ENCODE peak calls at places on chromosomes 13 and 19, in six cellular contexts. W, Q, R, O, E and K are unnamed samples. For H3K36me3 and H3K4me1, the result is how much of the 10 kb centered on the place peaks cover.

GRCh38 chr19:48419158-48419920 is 25.9 kb downstream of the GRIN2D start:
- DNase-seq in Q (peak), R (peak), O (peak), W (peak), E (peak), K (peak)

GRCh38 chr13:41398494-41399190 is 58.7 kb upstream of the RGCC start:
- DNase-seq in Q (peak), W (no peak), O (no peak), R (no peak), E (no peak), K (no peak)

GRCh38 chr13:113076681-113077401 is 28.8 kb upstream of the F7 start:
- DNase-seq in W (no peak), E (no peak), R (no peak), O (no peak), Q (no peak), K (no peak)

GRCh38 chr13:50911051-50911690 is 1.6 kb downstream of the RNASEH2B start:
- DNase-seq in W (peak), E (no peak), O (no peak), Q (peak), R (peak), K (peak)

GRCh38 chr13:66689037-66689619 is 541.0 kb downstream of the PCDH9 start:
- DNase-seq in Q (no peak), W (peak), O (no peak), E (no peak), R (peak), K (no peak)

GRCh38 chr13:57627663-57628062 is 3.9 kb upstream of the PCDH17 start:
- DNase-seq in R (peak), E (no peak), O (no peak), W (peak), Q (peak), K (no peak)

GRCh38 chr19:35860818-35861639 is 4.3 kb downstream of the KIRREL2 start:
- DNase-seq in W (peak), R (peak), O (no peak), E (peak), Q (no peak), K (peak)

GRCh38 chr13:81409284-81409683 is 1068.4 kb upstream of the SPRY2 start:
- DNase-seq in O (no peak), Q (no peak), W (no peak), E (no peak), R (no peak), K (no peak)

GRCh38 chr13:113842336-113843062 is 21.4 kb downstream of the GAS6 start:
- DNase-seq in W (peak), E (no peak), Q (no peak), R (no peak), O (peak), K (no peak)

GRCh38 chr13:72258340-72258981 is 391.5 kb upstream of the DACH1 start:
- DNase-seq in O (peak), W (no peak), Q (no peak), E (peak), R (no peak), K (no peak)

GRCh38 chr19:8089664-8090601 is 37.4 kb downstream of the CCL25 start:
- DNase-seq in O (no peak), W (no peak), R (no peak), E (peak), Q (no peak), K (no peak)

GRCh38 chr19:53328967-53329366 is 4.6 kb upstream of the ZNF845 start:
- DNase-seq in R (no peak), E (peak), O (peak), W (no peak), Q (peak), K (no peak)

GRCh38 chr19:49802836-49803528 is 10.1 kb downstream of the FUZ start:
- DNase-seq in E (no peak), O (peak), Q (no peak), W (no peak), R (no peak), K (no peak)

GRCh38 chr19:35736913-35737886 is 5.1 kb downstream of the IGFLR1 start:
- DNase-seq in R (no peak), O (no peak), W (no peak), E (no peak), Q (peak), K (no peak)

GRCh38 chr19:36151144-36152051 is 849 bp downstream of the COX7A1 start:
- DNase-seq in O (peak), R (no peak), W (no peak), E (peak), Q (peak), K (no peak)

GRCh38 chr19:5023128-5023571 is 54.2 kb downstream of the KDM4B start:
- DNase-seq in W (no peak), Q (peak), E (no peak), R (no peak), O (no peak), K (no peak)

GRCh38 chr13:88622362-88622973 is 951.3 kb downstream of the SLITRK5 start:
- DNase-seq in Q (no peak), E (no peak), W (no peak), O (no peak), R (no peak), K (no peak)

GRCh38 chr13:30520571-30520970 is 54.8 kb upstream of the HMGB1 start:
- DNase-seq in Q (peak), O (no peak), E (no peak), R (no peak), W (no peak), K (no peak)

GRCh38 chr13:112250788-112251445 is 125.2 kb upstream of the SPACA7 start:
- DNase-seq in R (no peak), E (peak), Q (no peak), O (no peak), W (no peak), K (no peak)

GRCh38 chr19:55117063-55117635 is 288 bp downstream of the PPP1R12C start:
- DNase-seq in O (peak), Q (peak), R (no peak), E (peak), W (peak), K (no peak)

GRCh38 chr13:91630916-91631315 is 232.5 kb downstream of the GPC5 start:
- DNase-seq in R (peak), Q (no peak), W (no peak), O (no peak), E (no peak), K (no peak)

GRCh38 chr19:33386361-33386858 is 12.9 kb downstream of the CEBPG start:
- DNase-seq in W (no peak), O (no peak), E (no peak), R (no peak), Q (no peak), K (no peak)

GRCh38 chr13:114259974-114260373 is 21.4 kb upstream of the UPF3A start:
- DNase-seq in E (no peak), O (peak), W (no peak), Q (no peak), R (no peak), K (no peak)

GRCh38 chr19:36115453-36116343 is at the start of gene TBCB:
- DNase-seq in E (no peak), W (peak), R (peak), Q (peak), O (no peak), K (peak)

GRCh38 chr19:48681127-48681470 is 8.3 kb upstream of the NTN5 start:
- DNase-seq in O (peak), E (no peak), R (no peak), Q (peak), W (no peak), K (no peak)

GRCh38 chr19:58042709-58043340 is 9.0 kb downstream of the ZSCAN1 start:
- DNase-seq in E (peak), W (no peak), O (peak), R (peak), Q (no peak), K (no peak)

GRCh38 chr13:110495376-110495775 is 66.1 kb downstream of the RAB20 start:
- DNase-seq in Q (no peak), O (no peak), W (no peak), R (no peak), E (no peak), K (no peak)

GRCh38 chr19:28920269-28921066 is 292.5 kb downstream of the UQCRFS1 start:
- DNase-seq in O (no peak), W (no peak), R (peak), Q (peak), E (peak), K (no peak)
- H3K27ac ChIP-seq in O (no peak), W (no peak), R (no peak), Q (no peak), E (no peak), K (no peak)

GRCh38 chr19:1979017-1979416 is 36.5 kb downstream of the BTBD2 start:
- DNase-seq in R (no peak), E (no peak), O (no peak), Q (no peak), W (no peak), K (no peak)
- H3K36me3 ChIP-seq in R (under half), E (under half), O (under half), Q (under half), W (under half), K (under half)

GRCh38 chr19:46202872-46203860 is 26.4 kb upstream of the IGFL1 start:
- DNase-seq in Q (no peak), O (no peak), R (no peak), W (no peak), E (no peak), K (no peak)

GRCh38 chr19:46205183-46205984 is 24.2 kb upstream of the IGFL1 start:
- DNase-seq in W (no peak), R (peak), O (no peak), Q (no peak), E (no peak), K (no peak)

GRCh38 chr19:46209051-46209450 is 20.5 kb upstream of the IGFL1 start:
- DNase-seq in Q (no peak), R (no peak), O (no peak), E (no peak), W (no peak), K (peak)

GRCh38 chr19:46204008-46204407 is 25.5 kb upstream of the IGFL1 start:
- DNase-seq in R (no peak), E (no peak), Q (no peak), W (no peak), O (no peak), K (no peak)

GRCh38 chr19:46206176-46206575 is 23.4 kb upstream of the IGFL1 start:
- DNase-seq in O (no peak), E (no peak), Q (no peak), W (no peak), R (no peak), K (no peak)
- H3K4me1 ChIP-seq in O (under half), E (under half), Q (under half), W (under half), R (under half), K (under half)

GRCh38 chr19:10701955-10702307 is 692 bp downstream of the QTRT1 start:
- DNase-seq in R (peak), W (peak), Q (peak), O (no peak), E (peak), K (no peak)
- H3K27ac ChIP-seq in R (peak), W (peak), Q (peak), O (no peak), E (peak), K (no peak)

GRCh38 chr19:39390759-39391592 is at the start of the genes MED29 and PAF1:
- DNase-seq in Q (peak), O (peak), W (peak), R (peak), E (peak), K (peak)

GRCh38 chr19:39386557-39386956 is 4.3 kb downstream of the PAF1 start:
- DNase-seq in W (no peak), O (no peak), E (no peak), R (no peak), Q (no peak), K (no peak)

GRCh38 chr19:39388657-39389056 is 2.2 kb downstream of the PAF1 start:
- DNase-seq in Q (no peak), O (no peak), R (no peak), W (no peak), E (no peak), K (no peak)

GRCh38 chr19:39389621-39390414 is 1.1 kb downstream of the PAF1 start:
- DNase-seq in O (no peak), R (no peak), E (no peak), W (no peak), Q (no peak), K (no peak)

DNA sequence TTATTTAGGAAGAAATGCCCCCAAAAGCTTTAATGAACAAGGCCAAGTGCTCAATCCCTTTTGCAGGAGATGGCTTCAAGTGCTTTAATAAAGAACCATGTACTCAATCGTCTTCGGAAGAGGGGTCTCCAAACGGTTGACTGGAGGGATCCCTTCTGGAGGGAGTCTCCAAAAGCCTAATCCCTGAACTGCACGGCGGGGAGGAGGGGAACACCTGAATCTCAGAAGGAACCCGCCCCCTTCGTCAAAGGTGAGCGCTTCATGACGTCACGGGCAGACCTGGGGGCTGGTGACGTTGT is 497 bp downstream of the PAF1 start:
- DNase-seq in O (peak), R (no peak), E (no peak), Q (peak), W (no peak), K (peak)
- H3K36me3 ChIP-seq in O (under half), R (under half), E (half or more), Q (under half), W (under half), K (under half)

GRCh38 chr19:13838071-13838942 is 38.6 kb upstream of the NANOS3 start:
- DNase-seq in E (no peak), R (no peak), Q (peak), O (no peak), W (no peak), K (no peak)
- H3K4me1 ChIP-seq in E (under half), R (under half), Q (under half), O (half or more), W (under half), K (under half)

GRCh38 chr19:41226874-41227390 is 7.9 kb downstream of the AXL start:
- DNase-seq in E (no peak), W (no peak), R (no peak), O (no peak), Q (no peak), K (no peak)

GRCh38 chr19:41223431-41224234 is 4.6 kb downstream of the AXL start:
- DNase-seq in O (no peak), R (peak), E (peak), Q (peak), W (peak), K (no peak)

GRCh38 chr19:41225238-41226052 is 6.4 kb downstream of the AXL start:
- DNase-seq in E (no peak), Q (peak), R (peak), O (peak), W (peak), K (peak)

GRCh38 chr19:41226053-41226873 is 7.2 kb downstream of the AXL start:
- DNase-seq in E (peak), R (peak), O (peak), Q (peak), W (peak), K (peak)

DNA sequence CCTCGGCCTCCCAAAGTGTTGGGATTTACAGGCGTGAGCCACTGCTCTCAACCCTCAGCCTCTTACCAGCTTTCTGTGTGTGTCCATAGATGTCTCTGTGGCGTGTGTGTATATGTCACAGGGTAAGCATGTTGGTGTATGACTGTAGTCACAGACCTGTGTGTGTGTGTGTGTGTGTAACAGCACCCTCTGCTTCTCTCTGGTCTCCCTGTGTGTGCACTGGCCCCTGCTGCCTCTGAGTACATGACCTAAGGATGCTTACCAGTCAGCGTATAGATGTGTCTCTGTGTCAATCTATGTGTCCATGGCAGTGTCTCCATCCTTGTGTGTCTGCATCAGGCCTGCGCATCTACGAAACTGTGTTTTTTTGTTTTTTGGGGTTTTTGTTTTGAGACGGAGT is 5.6 kb downstream of the AXL start:
- DNase-seq in W (no peak), Q (no peak), E (no peak), O (no peak), R (no peak), K (no peak)
- H3K27ac ChIP-seq in W (peak), Q (peak), E (no peak), O (no peak), R (no peak), K (no peak)